ENCODE peak calls at places on chromosomes 13 and 19, in six cellular contexts. W is lower lobe of right lung, R is kidney epithelial cell, I is GM10248, V is retinal pigment epithelial cell, J is HepG2. Q is an unnamed sample.

GRCh38 chr13:86846501-86846900 is 824.7 kb upstream of the SLITRK5 start:
- DNase-seq in J (no peak), R (no peak), V (no peak), W (no peak), I (no peak), Q (no peak)

GRCh38 chr19:11160119-11160768 is 4.7 kb upstream of the SPC24 start:
- DNase-seq in R (no peak), V (no peak), J (no peak), W (no peak), I (no peak), Q (no peak)

GRCh38 chr13:69287050-69287698 is 820.5 kb upstream of the ATXN8OS start:
- DNase-seq in V (no peak), R (no peak), W (no peak), I (no peak), J (no peak), Q (no peak)

GRCh38 chr19:34189917-34190425 is 17.7 kb downstream of the LSM14A start:
- DNase-seq in W (no peak), J (no peak), I (no peak), R (no peak), V (no peak), Q (no peak)

GRCh38 chr19:17457621-17458020 is 3.1 kb downstream of the NXNL1 start:
- DNase-seq in R (no peak), J (no peak), I (no peak), W (no peak), V (no peak), Q (no peak)

GRCh38 chr19:49492573-49493411 is 3.4 kb upstream of the RPS11 start:
- DNase-seq in V (no peak), W (no peak), I (no peak), R (no peak), J (peak), Q (no peak)

GRCh38 chr13:106685142-106685541 is 117.2 kb upstream of the ARGLU1 start:
- DNase-seq in R (no peak), I (no peak), J (no peak), V (no peak), W (no peak), Q (no peak)

GRCh38 chr19:45878043-45878794 is 7.7 kb downstream of the IRF2BP1 start:
- DNase-seq in I (no peak), W (no peak), J (peak), R (no peak), V (no peak), Q (no peak)

GRCh38 chr13:40539954-40540706 is 126.3 kb downstream of the FOXO1 start:
- DNase-seq in R (peak), W (no peak), I (no peak), V (peak), J (peak), Q (peak)

GRCh38 chr19:18712981-18713380 is 29.5 kb downstream of the CRTC1 start:
- DNase-seq in V (no peak), W (no peak), J (no peak), I (no peak), R (no peak), Q (no peak)

GRCh38 chr13:113321546-113321945 is 24.5 kb downstream of the LAMP1 start:
- DNase-seq in V (no peak), R (no peak), W (no peak), I (no peak), J (no peak), Q (no peak)

GRCh38 chr19:1264801-1265610 is 4.1 kb upstream of the CIRBP start:
- DNase-seq in R (no peak), J (peak), V (no peak), W (peak), I (no peak), Q (no peak)

GRCh38 chr19:42284641-42285341 is 15.7 kb downstream of the CIC start:
- DNase-seq in W (no peak), I (no peak), V (no peak), J (no peak), R (no peak), Q (no peak)

DNA sequence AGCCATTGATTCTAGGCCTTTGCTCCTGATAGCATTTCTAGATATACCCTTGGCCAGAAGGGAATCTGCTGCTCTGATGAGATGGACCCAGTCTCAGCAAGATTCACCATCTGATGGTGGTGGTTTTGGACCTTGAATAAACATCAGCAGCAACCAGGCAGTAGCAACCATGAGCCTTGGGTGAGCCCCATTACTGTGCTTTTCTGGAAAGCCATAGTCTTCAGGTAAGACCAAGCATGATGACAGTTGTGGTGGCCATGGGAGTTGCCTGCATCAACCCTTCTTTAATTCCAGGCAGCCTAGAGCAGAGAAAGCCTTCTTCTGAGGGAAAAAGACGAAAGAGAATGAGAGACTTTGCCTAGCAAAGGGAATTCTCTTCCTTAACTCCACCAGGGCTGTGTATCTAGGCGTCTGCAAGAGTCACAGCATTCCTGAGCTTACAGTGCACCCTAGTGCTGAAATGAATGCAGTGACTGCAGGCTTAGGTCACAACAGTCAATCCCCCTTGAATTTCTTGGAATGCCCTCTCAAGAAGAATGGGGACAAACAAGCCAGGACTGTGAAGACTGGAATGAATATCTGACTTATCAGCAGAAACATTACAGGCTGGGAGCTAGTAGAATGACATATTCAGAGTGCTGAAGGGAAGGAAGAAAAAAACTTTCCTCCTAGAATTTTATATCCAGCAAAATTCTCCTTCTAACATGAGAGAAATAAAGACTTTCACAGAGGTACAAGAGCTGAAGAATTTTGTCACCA is 942.4 kb upstream of the PCDH20 start:
- DNase-seq in I (peak), R (peak), V (peak), J (peak), W (no peak), Q (peak)
- TF ChIP-seq CTCF in I (peak), R (peak), V (peak), J (peak), W (no peak), Q (peak)

DNA sequence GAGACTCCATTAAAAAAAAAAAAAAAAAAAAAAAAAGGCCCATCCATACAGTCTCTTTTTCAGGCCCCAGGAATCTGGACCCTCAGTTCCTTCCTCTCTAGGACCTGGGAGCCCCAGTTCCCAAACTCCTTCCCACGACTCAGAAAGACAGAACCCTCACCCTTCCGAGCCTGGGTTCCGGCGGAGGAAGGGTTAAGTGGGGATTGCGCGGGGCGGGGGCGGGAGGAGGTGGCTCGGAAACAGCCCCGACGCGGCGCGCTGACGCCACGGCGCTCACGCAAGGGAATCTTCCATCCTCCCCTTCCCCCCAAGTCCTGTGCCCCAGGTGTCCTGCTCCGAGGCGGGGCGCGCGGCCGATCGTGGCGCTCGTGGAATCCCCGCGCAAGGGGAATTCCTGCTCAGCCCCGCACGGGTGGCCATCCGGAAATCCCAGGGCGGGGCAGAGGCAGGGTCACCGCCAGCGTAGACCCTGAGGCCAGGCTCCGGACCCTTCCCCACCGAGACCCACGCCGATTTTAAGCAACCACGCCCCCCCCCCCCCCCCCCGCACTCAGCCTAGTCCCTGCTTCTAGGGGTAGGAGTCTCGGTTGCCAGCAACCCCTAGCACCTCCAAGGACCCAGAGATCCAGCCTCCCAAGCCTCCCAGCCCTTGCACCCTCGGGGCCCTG is 659 bp downstream of the NFKBID start:
- DNase-seq in R (peak), I (peak), J (peak), W (peak), V (peak), Q (no peak)
- TF ChIP-seq CTCF in R (no peak), I (no peak), J (no peak), W (no peak), V (no peak), Q (no peak)

DNA sequence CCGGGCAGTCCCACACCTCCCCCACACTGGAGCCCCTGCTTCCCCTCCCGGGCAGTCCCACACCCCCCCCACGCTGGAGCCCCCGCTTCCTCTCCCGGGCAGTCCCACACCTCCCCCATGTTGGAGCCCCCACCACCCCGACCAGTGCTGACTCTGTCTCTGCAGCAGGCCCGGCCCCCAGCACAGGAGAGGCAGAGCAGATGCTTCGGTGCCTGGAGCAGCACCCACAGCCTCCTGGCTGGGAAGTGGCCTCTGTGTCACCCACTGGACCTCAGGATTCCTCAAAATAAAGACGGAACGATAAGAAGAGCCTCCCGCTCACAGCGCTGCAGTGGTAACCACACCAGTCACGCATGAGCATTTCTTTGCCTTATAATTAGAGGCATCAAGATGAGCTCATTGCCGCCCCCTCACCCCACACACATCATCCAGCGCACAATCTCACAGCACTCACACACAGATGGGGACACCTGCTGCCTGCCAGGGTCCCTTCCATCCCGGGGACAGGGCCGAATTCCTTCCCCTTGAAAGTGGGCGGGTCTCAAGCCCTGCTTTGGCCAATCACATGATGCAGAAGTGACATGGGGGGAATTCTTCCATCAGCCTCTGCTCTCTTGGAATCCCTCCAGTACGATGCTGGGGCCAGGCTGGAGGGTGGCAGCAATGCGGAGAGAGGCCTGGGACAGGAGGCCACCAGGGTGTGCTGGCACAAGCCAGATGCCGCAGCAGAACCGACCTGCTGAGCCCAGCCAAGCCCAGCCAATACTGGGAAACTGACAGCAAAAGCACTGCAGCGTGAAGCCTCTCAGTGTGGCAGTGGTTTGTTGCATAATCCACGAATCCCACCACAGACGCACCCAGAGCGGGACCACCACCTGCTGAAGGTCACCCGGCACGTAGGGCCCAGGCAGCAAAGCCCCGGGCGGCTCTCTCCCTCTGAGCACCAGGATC is 16.1 kb downstream of the PIP5K1C start:
- DNase-seq in I (peak), W (peak), J (no peak), V (no peak), R (peak), Q (no peak)
- TF ChIP-seq CTCF in I (peak), W (no peak), J (no peak), V (no peak), R (no peak), Q (no peak)

GRCh38 chr19:32631381-32631780 is 43.6 kb downstream of the ANKRD27 start:
- DNase-seq in W (no peak), R (no peak), V (no peak), I (no peak), J (no peak), Q (no peak)
- TF ChIP-seq CTCF in W (no peak), R (no peak), V (no peak), I (no peak), J (no peak), Q (no peak)